ENCODE peak calls at places on chromosomes 2 and 18, in seven cellular contexts. O is GM12891, S is HepG2, T is GM12878, H is K562, L is H1, V is SK-N-SH. B is an unnamed sample.

GRCh38 chr2:43420310-43420903 is 175.4 kb downstream of the THADA start:
- DNase-seq in O (no peak), S (peak), T (no peak), H (peak), L (no peak), V (no peak), B (no peak)

GRCh38 chr2:147045113-147045512 is 799.7 kb upstream of the ACVR2A start:
- DNase-seq in O (peak), S (peak), T (peak), H (no peak), L (peak), V (peak), B (no peak)

GRCh38 chr2:229974271-229974670 is 52.0 kb downstream of the FBXO36 start:
- DNase-seq in O (no peak), S (no peak), T (no peak), H (no peak), L (no peak), V (no peak), B (no peak)

GRCh38 chr2:205685314-205686230 is 3.3 kb downstream of the NRP2 start:
- DNase-seq in O (no peak), S (no peak), T (no peak), H (no peak), L (no peak), V (peak), B (no peak)

GRCh38 chr2:120802161-120802560 is 66.5 kb downstream of the GLI2 start:
- DNase-seq in O (no peak), S (no peak), T (no peak), H (no peak), L (no peak), V (no peak), B (no peak)

GRCh38 chr18:57649536-57650495 is 28.2 kb upstream of the NARS1 start:
- DNase-seq in O (no peak), S (no peak), T (peak), H (no peak), L (no peak), V (no peak), B (no peak)

GRCh38 chr2:217001740-217002139 is 141.9 kb upstream of the TNP1 start:
- DNase-seq in O (no peak), S (no peak), T (no peak), H (no peak), L (no peak), V (no peak), B (no peak)

GRCh38 chr2:120995656-120996190 is 260.1 kb downstream of the GLI2 start:
- DNase-seq in O (no peak), S (no peak), T (no peak), H (no peak), L (no peak), V (no peak), B (no peak)

GRCh38 chr2:60875520-60875919 is 5.9 kb upstream of the REL start:
- DNase-seq in O (no peak), S (no peak), T (no peak), H (no peak), L (no peak), V (no peak), B (no peak)

GRCh38 chr2:30665761-30666306 is 141.4 kb downstream of the CAPN13 start:
- DNase-seq in O (no peak), S (no peak), T (no peak), H (no peak), L (no peak), V (no peak), B (no peak)

GRCh38 chr2:199757466-199757865 is 93.5 kb downstream of the FTCDNL1 start:
- DNase-seq in O (no peak), S (no peak), T (no peak), H (no peak), L (no peak), V (no peak), B (no peak)

GRCh38 chr2:120239488-120240287 is 13.0 kb upstream of the RALB start:
- DNase-seq in O (no peak), S (peak), T (no peak), H (peak), L (no peak), V (no peak), B (no peak)

GRCh38 chr2:44805391-44805790 is 136.1 kb upstream of the SIX3 start:
- DNase-seq in O (no peak), S (no peak), T (no peak), H (no peak), L (no peak), V (no peak), B (no peak)

GRCh38 chr2:119475225-119475856 is 43.7 kb downstream of the TMEM37 start:
- DNase-seq in O (no peak), S (peak), T (no peak), H (no peak), L (peak), V (no peak), B (no peak)

GRCh38 chr2:224165901-224166319 is 126.8 kb upstream of the SERPINE2 start:
- DNase-seq in O (no peak), S (no peak), T (no peak), H (no peak), L (no peak), V (no peak), B (no peak)

GRCh38 chr2:200905618-200906296 is 16.6 kb downstream of the NIF3L1 start:
- DNase-seq in O (no peak), S (peak), T (no peak), H (peak), L (no peak), V (peak), B (peak)

GRCh38 chr2:69717902-69718301 is 24.0 kb upstream of the ANXA4 start:
- DNase-seq in O (no peak), S (no peak), T (no peak), H (no peak), L (peak), V (no peak), B (no peak)

GRCh38 chr2:19630921-19631320 is 270.9 kb downstream of the TTC32 start:
- DNase-seq in O (no peak), S (no peak), T (no peak), H (no peak), L (no peak), V (no peak), B (no peak)

GRCh38 chr2:39368846-39369245 is 68.2 kb downstream of the MAP4K3 start:
- DNase-seq in O (no peak), S (no peak), T (no peak), H (no peak), L (no peak), V (peak), B (no peak)

GRCh38 chr2:16626497-16626896 is 39.1 kb downstream of the CYRIA start:
- DNase-seq in O (no peak), S (no peak), T (no peak), H (no peak), L (no peak), V (no peak), B (no peak)

GRCh38 chr2:20156826-20157605 is 67.9 kb downstream of the SDC1 start:
- DNase-seq in O (no peak), S (no peak), T (peak), H (no peak), L (no peak), V (no peak), B (no peak)

GRCh38 chr2:176188969-176189665 is 649 bp downstream of the HOXD1 start:
- DNase-seq in O (no peak), S (no peak), T (no peak), H (no peak), L (no peak), V (no peak), B (no peak)

GRCh38 chr2:152238021-152238420 is 62.5 kb upstream of the STAM2 start:
- DNase-seq in O (no peak), S (no peak), T (no peak), H (no peak), L (no peak), V (no peak), B (no peak)

GRCh38 chr2:219124379-219125110 is 36.1 kb downstream of the NHEJ1 start:
- DNase-seq in O (no peak), S (no peak), T (no peak), H (peak), L (no peak), V (no peak), B (no peak)

GRCh38 chr18:9898792-9899549 is 13.2 kb downstream of the TXNDC2 start:
- DNase-seq in O (no peak), S (peak), T (no peak), H (peak), L (no peak), V (no peak), B (no peak)

GRCh38 chr2:232900811-232901701 is 31.0 kb downstream of the SNORC start:
- DNase-seq in O (peak), S (no peak), T (no peak), H (no peak), L (no peak), V (no peak), B (no peak)

GRCh38 chr18:35043207-35043606 is 2.0 kb downstream of the MAPRE2 start:
- DNase-seq in O (no peak), S (no peak), T (no peak), H (no peak), L (no peak), V (no peak), B (no peak)

GRCh38 chr2:231890896-231891513 is 35.2 kb downstream of the NPPC start:
- DNase-seq in O (no peak), S (no peak), T (no peak), H (no peak), L (no peak), V (no peak), B (no peak)

GRCh38 chr2:187310696-187311095 is 137.4 kb downstream of the CALCRL start:
- DNase-seq in O (no peak), S (no peak), T (no peak), H (no peak), L (no peak), V (no peak), B (no peak)

GRCh38 chr18:45106331-45106774 is 425.7 kb downstream of the SETBP1 start:
- DNase-seq in O (no peak), S (no peak), T (peak), H (no peak), L (no peak), V (no peak), B (no peak)

GRCh38 chr2:23655862-23656596 is 270.9 kb downstream of the ATAD2B start:
- DNase-seq in O (no peak), S (no peak), T (no peak), H (no peak), L (no peak), V (no peak), B (no peak)

GRCh38 chr2:67565761-67566160 is 168.6 kb downstream of the ETAA1 start:
- DNase-seq in O (no peak), S (no peak), T (no peak), H (no peak), L (no peak), V (no peak), B (no peak)

DNA sequence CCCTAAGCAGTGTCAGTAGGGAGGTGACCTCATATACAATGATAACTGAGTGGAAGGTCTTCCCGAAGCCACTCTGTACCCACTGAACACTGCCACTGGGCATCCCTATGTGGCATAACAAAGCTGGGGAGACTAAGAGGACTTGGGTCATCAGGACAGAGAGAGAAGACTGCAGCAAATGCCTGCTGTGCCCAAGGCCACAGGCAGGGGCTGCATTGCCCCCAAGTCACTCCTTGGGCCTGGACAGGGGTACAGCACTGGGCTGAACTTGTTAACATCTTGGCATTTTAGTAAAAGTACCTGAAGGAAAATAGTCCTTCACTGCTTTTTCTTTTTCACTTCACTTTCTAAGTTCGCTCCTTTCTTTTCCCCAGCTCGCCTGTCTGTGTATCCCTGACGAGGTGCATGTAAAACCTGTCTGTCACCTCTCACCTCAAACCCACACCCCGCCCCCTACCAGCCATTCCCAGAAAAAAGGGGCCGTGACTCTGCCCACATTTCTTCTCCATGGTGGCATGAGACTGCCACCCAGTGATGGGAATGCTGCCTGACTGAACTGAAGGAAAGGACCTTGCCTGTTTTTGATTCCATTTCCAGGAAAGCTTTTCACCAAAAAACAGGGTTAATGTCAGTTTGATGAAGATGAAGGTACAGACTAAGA is 62.9 kb downstream of the MTHFD2 start:
- DNase-seq in O (no peak), S (peak), T (no peak), H (no peak), L (peak), V (peak), B (no peak)
- TF ChIP-seq TAF1 in O (no peak), S (no peak), T (no peak), H (no peak), L (no peak), V (no peak), B (no peak)

DNA sequence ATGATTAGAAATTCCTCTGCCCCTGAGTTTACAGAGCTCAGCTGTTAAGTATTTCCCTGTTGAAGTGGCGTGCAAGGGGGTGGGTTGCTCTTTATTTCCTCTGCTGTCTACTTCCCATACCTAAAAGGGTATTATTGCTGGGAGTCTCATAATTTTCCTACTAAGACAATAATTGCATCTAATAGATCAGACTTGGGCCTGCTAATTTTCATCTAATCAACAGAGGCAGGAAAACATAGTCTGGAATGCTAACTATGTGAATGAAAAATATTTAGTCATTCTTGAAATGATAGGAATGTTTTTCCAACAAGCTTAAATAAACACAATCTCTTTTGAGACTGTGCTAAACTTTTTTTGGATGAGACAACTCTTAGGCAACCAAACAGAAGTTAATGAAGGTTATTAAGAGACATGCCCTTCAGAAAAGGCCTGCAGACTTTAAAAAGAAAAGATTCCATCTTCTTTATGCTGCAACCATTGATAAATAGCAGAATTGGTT is 111.4 kb downstream of the FEZ2 start:
- DNase-seq in O (no peak), S (peak), T (no peak), H (no peak), L (no peak), V (no peak), B (no peak)
- TF ChIP-seq POLR2AphosphoS5 in O (no peak), S (no peak), T (no peak), H (no peak), L (no peak), V (peak), B (no peak)

GRCh38 chr2:191917967-191918651 is 71.2 kb upstream of the CAVIN2 start:
- DNase-seq in O (no peak), S (no peak), T (no peak), H (no peak), L (no peak), V (peak), B (no peak)
- TF ChIP-seq TAF1 in O (no peak), S (no peak), T (no peak), H (no peak), L (no peak), V (no peak), B (no peak)

DNA sequence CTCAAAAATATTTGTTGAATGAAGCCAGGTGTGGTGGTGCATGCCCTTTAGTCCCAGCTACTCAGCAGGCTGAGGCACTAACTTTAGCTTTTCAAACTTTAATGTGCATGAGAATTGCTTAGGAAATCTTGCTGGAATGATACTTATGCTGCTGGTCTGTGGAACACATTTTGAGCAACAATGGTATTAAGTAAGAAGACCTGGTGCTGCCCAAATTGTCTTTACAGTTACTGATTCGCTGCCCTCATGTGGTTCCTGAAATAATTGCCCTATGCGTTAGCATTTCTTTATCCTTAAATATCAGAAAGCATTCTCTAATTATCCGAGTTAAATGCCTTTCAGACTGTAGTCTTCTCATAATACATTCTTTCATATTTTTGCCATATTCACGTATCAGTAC is 76.0 kb upstream of the SESTD1 start:
- DNase-seq in O (no peak), S (peak), T (no peak), H (no peak), L (no peak), V (no peak), B (no peak)
- TF ChIP-seq POLR2AphosphoS5 in O (no peak), S (no peak), T (no peak), H (no peak), L (no peak), V (no peak), B (no peak)

GRCh38 chr2:21643180-21643579 is 519.4 kb downstream of the TDRD15 start:
- DNase-seq in O (no peak), S (no peak), T (no peak), H (no peak), L (no peak), V (no peak), B (no peak)
- TF ChIP-seq TAF1 in O (no peak), S (no peak), T (no peak), H (no peak), L (no peak), V (no peak), B (no peak)

GRCh38 chr2:104853926-104854506 is at the start of gene POU3F3:
- DNase-seq in O (no peak), S (no peak), T (no peak), H (no peak), L (peak), V (peak), B (no peak)
- TF ChIP-seq POLR2AphosphoS5 in O (no peak), S (no peak), T (no peak), H (no peak), L (no peak), V (no peak), B (no peak)

DNA sequence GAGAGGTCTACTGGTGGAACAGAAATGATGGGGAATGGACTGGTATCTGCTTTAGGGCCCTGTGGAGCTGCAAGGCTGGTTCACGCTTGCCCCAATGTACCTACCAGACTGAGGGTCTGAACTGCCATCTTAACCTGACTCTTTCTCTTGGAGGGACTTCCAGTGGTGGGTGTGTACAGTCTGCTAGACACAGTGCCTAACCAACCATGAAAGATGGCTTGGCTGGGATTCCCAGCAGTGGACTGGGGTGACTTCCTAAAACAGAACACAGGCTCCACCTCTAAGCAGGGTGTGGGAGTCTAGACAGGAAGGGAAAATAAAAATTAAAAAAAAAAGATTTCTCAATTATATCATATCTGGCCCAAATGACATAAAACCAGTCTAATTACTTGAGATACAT is 25.5 kb upstream of the MYO3B start:
- DNase-seq in O (no peak), S (no peak), T (no peak), H (no peak), L (no peak), V (no peak), B (no peak)
- TF ChIP-seq TAF1 in O (no peak), S (no peak), T (no peak), H (no peak), L (no peak), V (no peak), B (no peak)

DNA sequence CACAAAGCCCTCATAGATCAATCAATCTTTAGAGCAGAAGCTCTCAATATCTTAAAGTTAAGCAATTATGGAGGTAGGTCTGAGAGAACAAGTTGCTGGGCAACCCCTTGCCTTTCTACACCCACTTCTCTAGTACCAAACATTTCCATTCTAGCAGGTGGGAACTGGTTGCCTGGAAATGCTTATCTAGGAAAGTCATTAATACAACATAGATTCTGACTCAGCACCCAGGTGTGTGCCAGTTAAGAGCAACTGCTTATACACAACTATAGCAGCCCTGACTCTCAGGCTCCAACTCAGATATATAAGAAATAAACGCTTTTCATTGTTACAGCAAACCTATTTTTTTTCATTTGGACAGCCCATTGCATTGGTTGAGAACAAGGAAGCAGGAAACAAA is 237.7 kb downstream of the IRS1 start:
- DNase-seq in O (no peak), S (peak), T (no peak), H (no peak), L (no peak), V (no peak), B (no peak)
- TF ChIP-seq POLR2AphosphoS5 in O (no peak), S (no peak), T (no peak), H (no peak), L (no peak), V (no peak), B (no peak)

B was measured in GM12892.